ENCODE peak calls at places on chromosomes 4 and X, in six cellular contexts. One of them, this sample, is unnamed.

GRCh38 chr4:102638621-102639020 is 122.1 kb downstream of the MANBA start:
- DNase-seq in K562: no peak
- DNase-seq in GM23338: no peak
- DNase-seq in HepG2: no peak
- DNase-seq in A549: no peak
- DNase-seq in HCT116: no peak
- DNase-seq in this sample: no peak

GRCh38 chr4:38950159-38950558 is 82.0 kb downstream of the TMEM156 start:
- DNase-seq in HCT116: no peak
- DNase-seq in HepG2: no peak
- DNase-seq in GM23338: no peak
- DNase-seq in K562: no peak
- DNase-seq in A549: no peak
- DNase-seq in this sample: no peak

GRCh38 chr4:63169836-63170235 is 1239.4 kb downstream of the TECRL start:
- DNase-seq in HCT116: no peak
- DNase-seq in HepG2: no peak
- DNase-seq in GM23338: no peak
- DNase-seq in A549: no peak
- DNase-seq in K562: no peak
- DNase-seq in this sample: no peak

GRCh38 chr4:20395160-20395773 is 143.6 kb downstream of the SLIT2 start:
- DNase-seq in K562: peak
- DNase-seq in HepG2: peak
- DNase-seq in GM23338: peak
- DNase-seq in HCT116: peak
- DNase-seq in A549: peak
- DNase-seq in this sample: no peak

GRCh38 chr4:134727696-134728095 is 526.1 kb upstream of the PABPC4L start:
- DNase-seq in HCT116: no peak
- DNase-seq in K562: no peak
- DNase-seq in HepG2: no peak
- DNase-seq in A549: no peak
- DNase-seq in GM23338: no peak
- DNase-seq in this sample: no peak

GRCh38 chrX:153571159-153571908 is 27.6 kb downstream of the CCNQ start:
- DNase-seq in HepG2: no peak
- DNase-seq in K562: no peak
- DNase-seq in HCT116: no peak
- DNase-seq in GM23338: no peak
- DNase-seq in A549: no peak
- DNase-seq in this sample: no peak

GRCh38 chr4:157217708-157218107 is 2.8 kb upstream of the GRIA2 start:
- DNase-seq in HCT116: peak
- DNase-seq in K562: no peak
- DNase-seq in GM23338: peak
- DNase-seq in HepG2: peak
- DNase-seq in A549: no peak
- DNase-seq in this sample: no peak

GRCh38 chr4:183399616-183400015 is 44.8 kb upstream of the CDKN2AIP start:
- DNase-seq in HepG2: no peak
- DNase-seq in HCT116: no peak
- DNase-seq in GM23338: no peak
- DNase-seq in K562: no peak
- DNase-seq in A549: no peak
- DNase-seq in this sample: no peak

GRCh38 chr4:16916719-16917337 is 18.4 kb upstream of the LDB2 start:
- DNase-seq in K562: peak
- DNase-seq in HepG2: peak
- DNase-seq in A549: peak
- DNase-seq in HCT116: peak
- DNase-seq in GM23338: peak
- DNase-seq in this sample: peak

GRCh38 chr4:32560306-32560705 is 1840.1 kb downstream of the PCDH7 start:
- DNase-seq in GM23338: peak
- DNase-seq in A549: no peak
- DNase-seq in HCT116: no peak
- DNase-seq in HepG2: no peak
- DNase-seq in K562: no peak
- DNase-seq in this sample: no peak

GRCh38 chr4:184757810-184758209 is 23.9 kb upstream of the CENPU start:
- DNase-seq in K562: no peak
- DNase-seq in HCT116: no peak
- DNase-seq in GM23338: no peak
- DNase-seq in A549: no peak
- DNase-seq in HepG2: no peak
- DNase-seq in this sample: no peak

GRCh38 chr4:13777341-13777740 is 149.8 kb upstream of the BOD1L1 start:
- DNase-seq in A549: no peak
- DNase-seq in GM23338: no peak
- DNase-seq in K562: no peak
- DNase-seq in HCT116: no peak
- DNase-seq in HepG2: no peak
- DNase-seq in this sample: no peak

GRCh38 chr4:145525291-145525740 is 43.7 kb downstream of the SMAD1 start:
- DNase-seq in GM23338: no peak
- DNase-seq in HepG2: no peak
- DNase-seq in A549: no peak
- DNase-seq in K562: no peak
- DNase-seq in HCT116: no peak
- DNase-seq in this sample: no peak

GRCh38 chrX:150291014-150291413 is 72.1 kb upstream of the MAMLD1 start:
- DNase-seq in HepG2: no peak
- DNase-seq in K562: no peak
- DNase-seq in GM23338: no peak
- DNase-seq in A549: no peak
- DNase-seq in HCT116: no peak
- DNase-seq in this sample: no peak

GRCh38 chr4:102525099-102525498 is 23.9 kb downstream of the NFKB1 start:
- DNase-seq in HepG2: no peak
- DNase-seq in A549: no peak
- DNase-seq in HCT116: no peak
- DNase-seq in K562: no peak
- DNase-seq in GM23338: no peak
- DNase-seq in this sample: no peak

GRCh38 chr4:5632571-5632970 is 75.8 kb downstream of the EVC2 start:
- DNase-seq in K562: no peak
- DNase-seq in HCT116: no peak
- DNase-seq in GM23338: peak
- DNase-seq in A549: no peak
- DNase-seq in HepG2: no peak
- DNase-seq in this sample: no peak

GRCh38 chrX:74804574-74804973 is 120.7 kb downstream of the NEXMIF start:
- DNase-seq in GM23338: peak
- DNase-seq in HCT116: no peak
- DNase-seq in A549: no peak
- DNase-seq in HepG2: no peak
- DNase-seq in K562: no peak
- DNase-seq in this sample: no peak

GRCh38 chr4:27514711-27515110 is 654.1 kb downstream of the STIM2 start:
- DNase-seq in A549: no peak
- DNase-seq in HepG2: no peak
- DNase-seq in K562: no peak
- DNase-seq in GM23338: no peak
- DNase-seq in HCT116: no peak
- DNase-seq in this sample: no peak

GRCh38 chr4:86855572-86855971 is 6.4 kb upstream of the SLC10A6 start:
- DNase-seq in HepG2: no peak
- DNase-seq in K562: no peak
- DNase-seq in GM23338: no peak
- DNase-seq in HCT116: peak
- DNase-seq in A549: no peak
- DNase-seq in this sample: no peak

GRCh38 chrX:143121471-143121870 is 95.7 kb downstream of the SPANXN4 start:
- DNase-seq in GM23338: no peak
- DNase-seq in K562: no peak
- DNase-seq in HCT116: no peak
- DNase-seq in A549: no peak
- DNase-seq in HepG2: no peak
- DNase-seq in this sample: no peak

GRCh38 chr4:26819478-26819877 is 41.2 kb upstream of the STIM2 start:
- DNase-seq in GM23338: no peak
- DNase-seq in HepG2: no peak
- DNase-seq in A549: no peak
- DNase-seq in HCT116: no peak
- DNase-seq in K562: no peak
- DNase-seq in this sample: no peak

GRCh38 chrX:119758682-119759332 is 419 bp downstream of the SOWAHD start:
- DNase-seq in GM23338: peak
- DNase-seq in HepG2: no peak
- DNase-seq in K562: peak
- DNase-seq in HCT116: no peak
- DNase-seq in A549: no peak
- DNase-seq in this sample: no peak

GRCh38 chr4:165359501-165359900 is 19.3 kb upstream of the CPE start:
- DNase-seq in HepG2: no peak
- DNase-seq in A549: no peak
- DNase-seq in HCT116: no peak
- DNase-seq in K562: no peak
- DNase-seq in GM23338: no peak
- DNase-seq in this sample: no peak

GRCh38 chrX:144586756-144587155 is 660.5 kb upstream of the SPANXN1 start:
- DNase-seq in K562: no peak
- DNase-seq in HepG2: no peak
- DNase-seq in GM23338: no peak
- DNase-seq in A549: no peak
- DNase-seq in HCT116: no peak
- DNase-seq in this sample: no peak

GRCh38 chr4:110033994-110034393 is 121.3 kb downstream of the EGF start:
- DNase-seq in GM23338: no peak
- DNase-seq in HCT116: no peak
- DNase-seq in A549: no peak
- DNase-seq in HepG2: no peak
- DNase-seq in K562: no peak
- DNase-seq in this sample: peak

GRCh38 chr4:155805016-155805415 is 46.2 kb downstream of the GUCY1B1 start:
- DNase-seq in A549: no peak
- DNase-seq in GM23338: no peak
- DNase-seq in HCT116: no peak
- DNase-seq in HepG2: no peak
- DNase-seq in K562: no peak
- DNase-seq in this sample: no peak

GRCh38 chr4:16157609-16158503 is 68.4 kb downstream of the TAPT1 start:
- DNase-seq in K562: no peak
- DNase-seq in GM23338: peak
- DNase-seq in A549: no peak
- DNase-seq in HCT116: no peak
- DNase-seq in HepG2: peak
- DNase-seq in this sample: no peak

GRCh38 chr4:6221851-6222760 is 21.8 kb upstream of the JAKMIP1 start:
- DNase-seq in K562: peak
- DNase-seq in A549: no peak
- DNase-seq in HCT116: peak
- DNase-seq in GM23338: peak
- DNase-seq in HepG2: no peak
- DNase-seq in this sample: no peak

GRCh38 chrX:63761639-63762038 is 23.4 kb downstream of the ARHGEF9 start:
- DNase-seq in GM23338: no peak
- DNase-seq in K562: no peak
- DNase-seq in A549: no peak
- DNase-seq in HCT116: no peak
- DNase-seq in HepG2: no peak
- DNase-seq in this sample: peak

GRCh38 chr4:95728145-95728544 is 111.7 kb upstream of the PDHA2 start:
- DNase-seq in HCT116: no peak
- DNase-seq in HepG2: no peak
- DNase-seq in GM23338: no peak
- DNase-seq in A549: no peak
- DNase-seq in K562: no peak
- DNase-seq in this sample: no peak

DNA sequence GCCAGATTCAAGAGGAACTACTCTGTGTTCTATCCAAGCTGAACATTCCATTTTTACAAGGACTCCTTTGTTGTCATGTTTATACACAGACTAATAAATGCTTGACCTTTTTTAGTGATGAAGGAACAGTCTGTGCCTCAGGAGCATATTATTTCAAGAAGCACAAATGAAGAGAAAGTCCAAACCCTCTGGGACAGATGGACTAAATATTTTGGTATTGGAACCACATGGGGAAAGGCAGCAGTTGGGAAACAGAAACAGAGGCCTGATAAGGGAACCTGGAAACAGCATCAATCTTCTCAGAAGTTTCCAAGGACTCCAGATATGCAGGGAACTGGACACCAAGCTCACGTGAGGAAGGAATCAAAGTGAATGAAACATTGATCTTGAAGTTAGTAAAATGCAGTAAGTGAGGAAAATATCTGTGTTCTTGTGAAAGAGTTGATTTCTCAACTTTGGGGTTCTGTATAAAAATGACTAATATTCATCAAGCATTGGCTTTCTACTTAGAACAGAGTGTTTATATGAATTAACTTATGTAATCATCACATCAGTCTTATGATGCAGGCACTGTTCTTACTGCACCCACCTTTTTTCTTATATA is 149.0 kb upstream of the JADE1 start:
- DNase-seq in K562: no peak
- DNase-seq in HepG2: no peak
- DNase-seq in A549: no peak
- DNase-seq in HCT116: no peak
- DNase-seq in GM23338: no peak
- DNase-seq in this sample: no peak
- TF ChIP-seq REST in K562: no peak
- TF ChIP-seq REST in HepG2: no peak
- TF ChIP-seq REST in A549: no peak
- TF ChIP-seq REST in HCT116: no peak
- TF ChIP-seq REST in GM23338: no peak
- TF ChIP-seq REST in this sample: no peak

GRCh38 chrX:56025872-56026571 is 206.1 kb upstream of the KLF8 start:
- DNase-seq in A549: no peak
- DNase-seq in HepG2: no peak
- DNase-seq in HCT116: no peak
- DNase-seq in GM23338: no peak
- DNase-seq in K562: no peak
- DNase-seq in this sample: no peak
- TF ChIP-seq REST in A549: no peak
- TF ChIP-seq REST in HepG2: no peak
- TF ChIP-seq REST in HCT116: no peak
- TF ChIP-seq REST in GM23338: no peak
- TF ChIP-seq REST in K562: no peak
- TF ChIP-seq REST in this sample: no peak

GRCh38 chr4:8830611-8831200 is 40.9 kb downstream of the HMX1 start:
- DNase-seq in K562: no peak
- DNase-seq in HCT116: no peak
- DNase-seq in GM23338: no peak
- DNase-seq in A549: no peak
- DNase-seq in HepG2: no peak
- DNase-seq in this sample: no peak
- TF ChIP-seq REST in K562: no peak
- TF ChIP-seq REST in HCT116: no peak
- TF ChIP-seq REST in GM23338: no peak
- TF ChIP-seq REST in A549: no peak
- TF ChIP-seq REST in HepG2: no peak
- TF ChIP-seq REST in this sample: no peak

DNA sequence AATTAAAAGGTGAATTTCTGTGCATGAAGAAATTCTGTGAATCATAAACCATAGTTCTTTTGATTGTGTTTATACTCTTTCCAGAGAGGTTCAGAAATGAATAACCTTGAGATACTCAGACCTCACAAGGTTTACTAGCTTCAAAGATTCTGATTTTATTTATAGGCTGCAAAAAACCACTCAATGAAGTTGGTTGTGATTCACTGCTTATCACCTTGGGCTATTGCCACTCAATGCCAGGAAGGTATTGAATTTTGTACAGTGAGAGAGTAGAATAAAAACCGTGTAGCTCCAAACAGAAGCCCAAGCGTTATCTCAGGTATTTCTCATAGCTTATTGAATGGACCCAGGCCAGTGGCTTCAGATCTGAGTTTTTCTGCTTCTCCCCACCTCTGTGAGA is 118.7 kb downstream of the FHIP1A start:
- DNase-seq in GM23338: no peak
- DNase-seq in K562: no peak
- DNase-seq in A549: no peak
- DNase-seq in HCT116: no peak
- DNase-seq in HepG2: no peak
- DNase-seq in this sample: no peak
- TF ChIP-seq REST in GM23338: no peak
- TF ChIP-seq REST in K562: no peak
- TF ChIP-seq REST in A549: no peak
- TF ChIP-seq REST in HCT116: no peak
- TF ChIP-seq REST in HepG2: no peak
- TF ChIP-seq REST in this sample: no peak